ENCODE peak calls at places on chromosomes 6 and 20, in seven cellular contexts. One of them, this sample, is unnamed.
A peak's percentile ranks its signal among the peaks of the same experiment; 100 is the strongest.

GRCh38 chr6:138465007-138465645 is 34.2 kb downstream of the NHSL1 start:
- DNase-seq in cardiac muscle cell: peak; percentile 90
- DNase-seq in SHP77 treated with DMSO at 0.1 percent for 48 hours: no peak
- DNase-seq in T1000: peak; percentile 34
- DNase-seq in mammary epithelial cell: peak; percentile 100
- DNase-seq in activated gamma-delta T cell treated with Interleukin-2 at 50 U/mL for 16 hours: no peak
- DNase-seq in BE2C: no peak
- DNase-seq in this sample: peak; percentile 71

GRCh38 chr6:125913864-125914351 is 42.7 kb upstream of the HINT3 start:
- DNase-seq in cardiac muscle cell: peak; percentile 90
- DNase-seq in SHP77 treated with DMSO at 0.1 percent for 48 hours: no peak
- DNase-seq in T1000: peak; percentile 54
- DNase-seq in mammary epithelial cell: peak; percentile 93
- DNase-seq in activated gamma-delta T cell treated with Interleukin-2 at 50 U/mL for 16 hours: no peak
- DNase-seq in BE2C: no peak
- DNase-seq in this sample: peak; percentile 96

GRCh38 chr20:63857751-63858392 is 3.4 kb upstream of the ABHD16B start:
- DNase-seq in cardiac muscle cell: peak; percentile 43
- DNase-seq in SHP77 treated with DMSO at 0.1 percent for 48 hours: no peak
- DNase-seq in T1000: no peak
- DNase-seq in mammary epithelial cell: no peak
- DNase-seq in activated gamma-delta T cell treated with Interleukin-2 at 50 U/mL for 16 hours: no peak
- DNase-seq in BE2C: no peak
- DNase-seq in this sample: no peak

GRCh38 chr6:108766419-108766818 is 81.8 kb upstream of the ARMC2 start:
- DNase-seq in cardiac muscle cell: no peak
- DNase-seq in SHP77 treated with DMSO at 0.1 percent for 48 hours: no peak
- DNase-seq in T1000: no peak
- DNase-seq in mammary epithelial cell: no peak
- DNase-seq in activated gamma-delta T cell treated with Interleukin-2 at 50 U/mL for 16 hours: no peak
- DNase-seq in BE2C: no peak
- DNase-seq in this sample: no peak

GRCh38 chr20:20864346-20865096 is 152.1 kb upstream of the RALGAPA2 start:
- DNase-seq in cardiac muscle cell: peak; percentile 6
- DNase-seq in SHP77 treated with DMSO at 0.1 percent for 48 hours: peak; percentile 38
- DNase-seq in T1000: no peak
- DNase-seq in mammary epithelial cell: peak; percentile 17
- DNase-seq in activated gamma-delta T cell treated with Interleukin-2 at 50 U/mL for 16 hours: no peak
- DNase-seq in BE2C: no peak
- DNase-seq in this sample: peak; percentile 8

GRCh38 chr6:134295953-134296553 is 21.9 kb downstream of the SGK1 start:
- DNase-seq in cardiac muscle cell: peak; percentile 99
- DNase-seq in SHP77 treated with DMSO at 0.1 percent for 48 hours: no peak
- DNase-seq in T1000: peak; percentile 45
- DNase-seq in mammary epithelial cell: peak; percentile 79
- DNase-seq in activated gamma-delta T cell treated with Interleukin-2 at 50 U/mL for 16 hours: no peak
- DNase-seq in BE2C: no peak
- DNase-seq in this sample: peak; percentile 87

GRCh38 chr6:105591053-105591452 is 188.2 kb upstream of the PREP start:
- DNase-seq in cardiac muscle cell: peak; percentile 15
- DNase-seq in SHP77 treated with DMSO at 0.1 percent for 48 hours: no peak
- DNase-seq in T1000: no peak
- DNase-seq in mammary epithelial cell: peak; percentile 95
- DNase-seq in activated gamma-delta T cell treated with Interleukin-2 at 50 U/mL for 16 hours: no peak
- DNase-seq in BE2C: no peak
- DNase-seq in this sample: no peak

GRCh38 chr6:147105786-147106185 is 98.4 kb upstream of the STXBP5 start:
- DNase-seq in cardiac muscle cell: no peak
- DNase-seq in SHP77 treated with DMSO at 0.1 percent for 48 hours: no peak
- DNase-seq in T1000: no peak
- DNase-seq in mammary epithelial cell: no peak
- DNase-seq in activated gamma-delta T cell treated with Interleukin-2 at 50 U/mL for 16 hours: no peak
- DNase-seq in BE2C: no peak
- DNase-seq in this sample: no peak

GRCh38 chr20:48823476-48823875 is 4.3 kb downstream of the PREX1 start:
- DNase-seq in cardiac muscle cell: no peak
- DNase-seq in SHP77 treated with DMSO at 0.1 percent for 48 hours: no peak
- DNase-seq in T1000: no peak
- DNase-seq in mammary epithelial cell: no peak
- DNase-seq in activated gamma-delta T cell treated with Interleukin-2 at 50 U/mL for 16 hours: no peak
- DNase-seq in BE2C: no peak
- DNase-seq in this sample: no peak

GRCh38 chr6:42726485-42727083 is 4.2 kb upstream of the PRPH2 start:
- DNase-seq in cardiac muscle cell: peak; percentile 95
- DNase-seq in SHP77 treated with DMSO at 0.1 percent for 48 hours: peak; percentile 62
- DNase-seq in T1000: peak; percentile 36
- DNase-seq in mammary epithelial cell: peak; percentile 64
- DNase-seq in activated gamma-delta T cell treated with Interleukin-2 at 50 U/mL for 16 hours: peak; percentile 69
- DNase-seq in BE2C: peak; percentile 67
- DNase-seq in this sample: peak; percentile 95

GRCh38 chr6:166738361-166738760 is 111.3 kb upstream of the RPS6KA2 start:
- DNase-seq in cardiac muscle cell: no peak
- DNase-seq in SHP77 treated with DMSO at 0.1 percent for 48 hours: no peak
- DNase-seq in T1000: no peak
- DNase-seq in mammary epithelial cell: no peak
- DNase-seq in activated gamma-delta T cell treated with Interleukin-2 at 50 U/mL for 16 hours: no peak
- DNase-seq in BE2C: no peak
- DNase-seq in this sample: no peak

GRCh38 chr6:5850848-5851255 is 155.9 kb downstream of the NRN1 start:
- DNase-seq in cardiac muscle cell: no peak
- DNase-seq in SHP77 treated with DMSO at 0.1 percent for 48 hours: no peak
- DNase-seq in T1000: no peak
- DNase-seq in mammary epithelial cell: no peak
- DNase-seq in activated gamma-delta T cell treated with Interleukin-2 at 50 U/mL for 16 hours: no peak
- DNase-seq in BE2C: no peak
- DNase-seq in this sample: no peak

GRCh38 chr6:157761331-157761921 is 61.6 kb upstream of the SNX9 start:
- DNase-seq in cardiac muscle cell: peak; percentile 68
- DNase-seq in SHP77 treated with DMSO at 0.1 percent for 48 hours: no peak
- DNase-seq in T1000: no peak
- DNase-seq in mammary epithelial cell: peak; percentile 69
- DNase-seq in activated gamma-delta T cell treated with Interleukin-2 at 50 U/mL for 16 hours: peak; percentile 27
- DNase-seq in BE2C: no peak
- DNase-seq in this sample: peak; percentile 42

GRCh38 chr20:63173552-63174191 is 42.3 kb downstream of the YTHDF1 start:
- DNase-seq in cardiac muscle cell: no peak
- DNase-seq in SHP77 treated with DMSO at 0.1 percent for 48 hours: no peak
- DNase-seq in T1000: no peak
- DNase-seq in mammary epithelial cell: no peak
- DNase-seq in activated gamma-delta T cell treated with Interleukin-2 at 50 U/mL for 16 hours: no peak
- DNase-seq in BE2C: no peak
- DNase-seq in this sample: no peak

GRCh38 chr6:145155873-145156782 is 579.2 kb downstream of the EPM2A start:
- DNase-seq in cardiac muscle cell: no peak
- DNase-seq in SHP77 treated with DMSO at 0.1 percent for 48 hours: no peak
- DNase-seq in T1000: no peak
- DNase-seq in mammary epithelial cell: peak; percentile 48
- DNase-seq in activated gamma-delta T cell treated with Interleukin-2 at 50 U/mL for 16 hours: no peak
- DNase-seq in BE2C: no peak
- DNase-seq in this sample: no peak

GRCh38 chr20:38973546-38974120 is 11.5 kb downstream of the DHX35 start:
- DNase-seq in cardiac muscle cell: peak; percentile 36
- DNase-seq in SHP77 treated with DMSO at 0.1 percent for 48 hours: no peak
- DNase-seq in T1000: no peak
- DNase-seq in mammary epithelial cell: peak; percentile 48
- DNase-seq in activated gamma-delta T cell treated with Interleukin-2 at 50 U/mL for 16 hours: no peak
- DNase-seq in BE2C: no peak
- DNase-seq in this sample: peak; percentile 52

GRCh38 chr6:161010418-161010817 is 18.8 kb downstream of the MAP3K4 start:
- DNase-seq in cardiac muscle cell: peak; percentile 63
- DNase-seq in SHP77 treated with DMSO at 0.1 percent for 48 hours: no peak
- DNase-seq in T1000: no peak
- DNase-seq in mammary epithelial cell: peak; percentile 45
- DNase-seq in activated gamma-delta T cell treated with Interleukin-2 at 50 U/mL for 16 hours: no peak
- DNase-seq in BE2C: no peak
- DNase-seq in this sample: peak; percentile 33

GRCh38 chr20:3545401-3545925 is 74.6 kb downstream of the ATRN start:
- DNase-seq in cardiac muscle cell: no peak
- DNase-seq in SHP77 treated with DMSO at 0.1 percent for 48 hours: no peak
- DNase-seq in T1000: no peak
- DNase-seq in mammary epithelial cell: peak; percentile 75
- DNase-seq in activated gamma-delta T cell treated with Interleukin-2 at 50 U/mL for 16 hours: no peak
- DNase-seq in BE2C: no peak
- DNase-seq in this sample: no peak

GRCh38 chr6:28922841-28923317 is 906 bp downstream of the TRIM27 start:
- DNase-seq in cardiac muscle cell: peak; percentile 56
- DNase-seq in SHP77 treated with DMSO at 0.1 percent for 48 hours: no peak
- DNase-seq in T1000: no peak
- DNase-seq in mammary epithelial cell: peak; percentile 32
- DNase-seq in activated gamma-delta T cell treated with Interleukin-2 at 50 U/mL for 16 hours: peak; percentile 26
- DNase-seq in BE2C: no peak
- DNase-seq in this sample: peak; percentile 63

GRCh38 chr20:8301655-8302054 is 169.6 kb downstream of the PLCB1 start:
- DNase-seq in cardiac muscle cell: peak; percentile 48
- DNase-seq in SHP77 treated with DMSO at 0.1 percent for 48 hours: no peak
- DNase-seq in T1000: no peak
- DNase-seq in mammary epithelial cell: no peak
- DNase-seq in activated gamma-delta T cell treated with Interleukin-2 at 50 U/mL for 16 hours: no peak
- DNase-seq in BE2C: no peak
- DNase-seq in this sample: no peak

GRCh38 chr6:134015719-134016557 is 36.5 kb downstream of the SLC2A12 start:
- DNase-seq in cardiac muscle cell: no peak
- DNase-seq in SHP77 treated with DMSO at 0.1 percent for 48 hours: no peak
- DNase-seq in T1000: no peak
- DNase-seq in mammary epithelial cell: no peak
- DNase-seq in activated gamma-delta T cell treated with Interleukin-2 at 50 U/mL for 16 hours: no peak
- DNase-seq in BE2C: no peak
- DNase-seq in this sample: no peak

GRCh38 chr6:168865-169455 is 123.3 kb upstream of the DUSP22 start:
- DNase-seq in cardiac muscle cell: peak; percentile 65
- DNase-seq in SHP77 treated with DMSO at 0.1 percent for 48 hours: peak; percentile 13
- DNase-seq in T1000: no peak
- DNase-seq in mammary epithelial cell: peak; percentile 44
- DNase-seq in activated gamma-delta T cell treated with Interleukin-2 at 50 U/mL for 16 hours: no peak
- DNase-seq in BE2C: no peak
- DNase-seq in this sample: peak; percentile 81

GRCh38 chr6:168028181-168028580 is 30.7 kb downstream of the KIF25 start:
- DNase-seq in cardiac muscle cell: no peak
- DNase-seq in SHP77 treated with DMSO at 0.1 percent for 48 hours: no peak
- DNase-seq in T1000: no peak
- DNase-seq in mammary epithelial cell: no peak
- DNase-seq in activated gamma-delta T cell treated with Interleukin-2 at 50 U/mL for 16 hours: no peak
- DNase-seq in BE2C: no peak
- DNase-seq in this sample: no peak

GRCh38 chr6:77038801-77039200 is 424.5 kb downstream of the HTR1B start:
- DNase-seq in cardiac muscle cell: peak; percentile 55
- DNase-seq in SHP77 treated with DMSO at 0.1 percent for 48 hours: no peak
- DNase-seq in T1000: no peak
- DNase-seq in mammary epithelial cell: no peak
- DNase-seq in activated gamma-delta T cell treated with Interleukin-2 at 50 U/mL for 16 hours: no peak
- DNase-seq in BE2C: no peak
- DNase-seq in this sample: peak; percentile 87

GRCh38 chr20:47272893-47273590 is 83.5 kb downstream of the ZMYND8 start:
- DNase-seq in cardiac muscle cell: peak; percentile 81
- DNase-seq in SHP77 treated with DMSO at 0.1 percent for 48 hours: peak; percentile 5
- DNase-seq in T1000: peak; percentile 42
- DNase-seq in mammary epithelial cell: peak; percentile 60
- DNase-seq in activated gamma-delta T cell treated with Interleukin-2 at 50 U/mL for 16 hours: peak; percentile 52
- DNase-seq in BE2C: peak; percentile 52
- DNase-seq in this sample: peak; percentile 91

GRCh38 chr6:137256350-137257128 is 37.4 kb upstream of the IFNGR1 start:
- DNase-seq in cardiac muscle cell: no peak
- DNase-seq in SHP77 treated with DMSO at 0.1 percent for 48 hours: no peak
- DNase-seq in T1000: no peak
- DNase-seq in mammary epithelial cell: no peak
- DNase-seq in activated gamma-delta T cell treated with Interleukin-2 at 50 U/mL for 16 hours: no peak
- DNase-seq in BE2C: no peak
- DNase-seq in this sample: no peak

GRCh38 chr6:160041608-160042007 is 72.7 kb downstream of the IGF2R start:
- DNase-seq in cardiac muscle cell: peak; percentile 89
- DNase-seq in SHP77 treated with DMSO at 0.1 percent for 48 hours: no peak
- DNase-seq in T1000: no peak
- DNase-seq in mammary epithelial cell: peak; percentile 82
- DNase-seq in activated gamma-delta T cell treated with Interleukin-2 at 50 U/mL for 16 hours: no peak
- DNase-seq in BE2C: no peak
- DNase-seq in this sample: peak; percentile 54

GRCh38 chr6:166754218-166755030 is 127.4 kb upstream of the RPS6KA2 start:
- DNase-seq in cardiac muscle cell: no peak
- DNase-seq in SHP77 treated with DMSO at 0.1 percent for 48 hours: no peak
- DNase-seq in T1000: no peak
- DNase-seq in mammary epithelial cell: no peak
- DNase-seq in activated gamma-delta T cell treated with Interleukin-2 at 50 U/mL for 16 hours: no peak
- DNase-seq in BE2C: no peak
- DNase-seq in this sample: no peak

GRCh38 chr6:33620584-33621395 is at the start of gene ITPR3:
- DNase-seq in cardiac muscle cell: peak; percentile 89
- DNase-seq in SHP77 treated with DMSO at 0.1 percent for 48 hours: no peak
- DNase-seq in T1000: peak; percentile 44
- DNase-seq in mammary epithelial cell: peak; percentile 83
- DNase-seq in activated gamma-delta T cell treated with Interleukin-2 at 50 U/mL for 16 hours: peak; percentile 68
- DNase-seq in BE2C: no peak
- DNase-seq in this sample: peak; percentile 76

GRCh38 chr6:38262609-38263008 is 377.1 kb downstream of the BTBD9 start:
- DNase-seq in cardiac muscle cell: no peak
- DNase-seq in SHP77 treated with DMSO at 0.1 percent for 48 hours: no peak
- DNase-seq in T1000: no peak
- DNase-seq in mammary epithelial cell: peak; percentile 60
- DNase-seq in activated gamma-delta T cell treated with Interleukin-2 at 50 U/mL for 16 hours: no peak
- DNase-seq in BE2C: no peak
- DNase-seq in this sample: peak; percentile 57

GRCh38 chr20:23061713-23062561 is 12.5 kb upstream of the THBD start:
- DNase-seq in cardiac muscle cell: peak; percentile 89
- DNase-seq in SHP77 treated with DMSO at 0.1 percent for 48 hours: peak; percentile 68
- DNase-seq in T1000: no peak
- DNase-seq in mammary epithelial cell: no peak
- DNase-seq in activated gamma-delta T cell treated with Interleukin-2 at 50 U/mL for 16 hours: no peak
- DNase-seq in BE2C: no peak
- DNase-seq in this sample: peak; percentile 82

GRCh38 chr6:148398244-148398643 is 55.6 kb downstream of the SASH1 start:
- DNase-seq in cardiac muscle cell: no peak
- DNase-seq in SHP77 treated with DMSO at 0.1 percent for 48 hours: no peak
- DNase-seq in T1000: no peak
- DNase-seq in mammary epithelial cell: peak; percentile 36
- DNase-seq in activated gamma-delta T cell treated with Interleukin-2 at 50 U/mL for 16 hours: no peak
- DNase-seq in BE2C: no peak
- DNase-seq in this sample: no peak

GRCh38 chr6:8187209-8187608 is 84.9 kb upstream of the EEF1E1 start:
- DNase-seq in cardiac muscle cell: no peak
- DNase-seq in SHP77 treated with DMSO at 0.1 percent for 48 hours: no peak
- DNase-seq in T1000: no peak
- DNase-seq in mammary epithelial cell: no peak
- DNase-seq in activated gamma-delta T cell treated with Interleukin-2 at 50 U/mL for 16 hours: no peak
- DNase-seq in BE2C: no peak
- DNase-seq in this sample: no peak

GRCh38 chr6:56692586-56693245 is 50.0 kb upstream of the DST start:
- DNase-seq in cardiac muscle cell: peak; percentile 88
- DNase-seq in SHP77 treated with DMSO at 0.1 percent for 48 hours: no peak
- DNase-seq in T1000: no peak
- DNase-seq in mammary epithelial cell: no peak
- DNase-seq in activated gamma-delta T cell treated with Interleukin-2 at 50 U/mL for 16 hours: no peak
- DNase-seq in BE2C: no peak
- DNase-seq in this sample: peak; percentile 79

GRCh38 chr6:157068691-157069228 is 254.6 kb downstream of the TMEM242 start:
- DNase-seq in cardiac muscle cell: peak; percentile 24
- DNase-seq in SHP77 treated with DMSO at 0.1 percent for 48 hours: no peak
- DNase-seq in T1000: no peak
- DNase-seq in mammary epithelial cell: peak; percentile 35
- DNase-seq in activated gamma-delta T cell treated with Interleukin-2 at 50 U/mL for 16 hours: no peak
- DNase-seq in BE2C: no peak
- DNase-seq in this sample: peak; percentile 19

GRCh38 chr6:122449084-122449483 is 22.5 kb downstream of the SERINC1 start:
- DNase-seq in cardiac muscle cell: no peak
- DNase-seq in SHP77 treated with DMSO at 0.1 percent for 48 hours: no peak
- DNase-seq in T1000: no peak
- DNase-seq in mammary epithelial cell: no peak
- DNase-seq in activated gamma-delta T cell treated with Interleukin-2 at 50 U/mL for 16 hours: no peak
- DNase-seq in BE2C: no peak
- DNase-seq in this sample: no peak

GRCh38 chr6:63307581-63308246 is 12.1 kb downstream of the LGSN start:
- DNase-seq in cardiac muscle cell: peak; percentile 67
- DNase-seq in SHP77 treated with DMSO at 0.1 percent for 48 hours: peak; percentile 12
- DNase-seq in T1000: no peak
- DNase-seq in mammary epithelial cell: peak; percentile 37
- DNase-seq in activated gamma-delta T cell treated with Interleukin-2 at 50 U/mL for 16 hours: no peak
- DNase-seq in BE2C: peak; percentile 25
- DNase-seq in this sample: peak; percentile 66

GRCh38 chr6:107489636-107490567 is at the start of gene SOBP:
- DNase-seq in cardiac muscle cell: peak; percentile 70
- DNase-seq in SHP77 treated with DMSO at 0.1 percent for 48 hours: peak; percentile 49
- DNase-seq in T1000: peak; percentile 28
- DNase-seq in mammary epithelial cell: peak; percentile 15
- DNase-seq in activated gamma-delta T cell treated with Interleukin-2 at 50 U/mL for 16 hours: peak; percentile 39
- DNase-seq in BE2C: peak; percentile 90
- DNase-seq in this sample: peak; percentile 72

This sample was measured in adipocyte.